ENCODE peak calls at places on chromosomes 2 and 18, in five cellular contexts. Q is adrenal gland, W is A549, G is ovary, Y is Peyer's patch. R is an unnamed sample.

GRCh38 chr2:47657886-47658577 is 124.9 kb upstream of the MSH6 start:
- DNase-seq in Q (no peak), W (no peak), G (no peak), Y (no peak), R (no peak)

GRCh38 chr2:239201531-239201876 is 199.3 kb downstream of the HDAC4 start:
- DNase-seq in Q (peak; percentile 78), W (no peak), G (peak; percentile 66), Y (no peak), R (peak; percentile 57)

GRCh38 chr2:27485496-27485895 is 4.0 kb downstream of the IFT172 start:
- DNase-seq in Q (no peak), W (no peak), G (no peak), Y (no peak), R (no peak)

GRCh38 chr2:224982910-224983688 is 59.2 kb downstream of the DOCK10 start:
- DNase-seq in Q (no peak), W (no peak), G (no peak), Y (no peak), R (no peak)

GRCh38 chr2:102764083-102764482 is 2.3 kb downstream of the TMEM182 start:
- DNase-seq in Q (no peak), W (no peak), G (no peak), Y (no peak), R (no peak)

GRCh38 chr2:28357948-28358667 is 34.5 kb upstream of the FOSL2 start:
- DNase-seq in Q (no peak), W (no peak), G (no peak), Y (no peak), R (no peak)

GRCh38 chr2:45833968-45834344 is 182.5 kb downstream of the PRKCE start:
- DNase-seq in Q (no peak), W (no peak), G (no peak), Y (no peak), R (no peak)

GRCh38 chr2:65366595-65367125 is 65.7 kb downstream of the SPRED2 start:
- DNase-seq in Q (peak; percentile 35), W (peak; percentile 93), G (no peak), Y (no peak), R (no peak)

GRCh38 chr2:241126771-241127202 is 22.5 kb downstream of the PASK start:
- DNase-seq in Q (peak; percentile 5), W (no peak), G (no peak), Y (peak; percentile 43), R (no peak)

DNA sequence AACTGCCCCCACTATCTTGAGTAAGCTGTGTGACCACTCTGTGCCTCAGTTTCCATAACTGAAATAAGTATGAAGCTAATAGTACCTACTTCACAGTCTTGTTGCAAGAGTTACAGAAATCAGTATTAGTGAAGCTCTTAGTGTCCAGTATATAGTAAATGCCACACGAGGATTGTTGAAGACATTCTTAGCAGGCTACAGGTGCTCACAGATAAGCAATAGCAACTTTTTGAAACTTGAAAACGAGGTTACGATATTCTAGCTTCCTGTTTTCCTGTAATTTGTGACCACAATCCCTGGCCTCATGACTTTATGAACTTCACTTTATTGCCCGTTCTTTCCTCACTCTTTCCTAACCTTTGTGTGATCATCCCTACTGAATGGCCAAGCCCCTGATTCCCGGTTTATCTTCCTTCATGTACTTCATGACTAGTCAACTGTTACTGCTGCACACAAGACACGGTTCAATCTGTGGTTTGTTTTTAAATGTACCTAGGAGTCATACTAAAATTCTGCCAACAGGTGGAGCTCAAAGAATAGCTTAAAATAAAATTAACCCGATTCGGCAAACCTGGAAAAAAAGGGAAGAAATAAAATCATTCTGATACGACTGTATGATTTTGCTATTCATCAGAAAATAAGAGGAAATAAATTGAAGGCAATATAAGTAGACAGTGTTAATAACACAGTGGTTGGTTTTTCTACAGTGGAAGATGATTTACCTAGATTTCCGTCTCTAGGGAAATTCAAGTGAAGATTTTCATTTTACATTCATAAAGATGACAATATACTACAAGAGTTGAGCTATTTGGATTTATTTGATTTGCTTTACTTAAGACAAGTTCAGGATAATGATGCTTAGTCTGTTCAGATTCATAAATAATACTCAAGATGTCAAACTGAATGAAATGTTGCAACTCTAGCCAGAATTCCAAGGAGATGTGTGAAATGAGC is 38.1 kb upstream of the STAT1 start:
- DNase-seq in Q (no peak), W (peak; percentile 72), G (no peak), Y (no peak), R (peak; percentile 57)
- TF ChIP-seq CTCF in Q (peak; percentile 75), W (peak; percentile 86), G (peak; percentile 40), Y (peak; percentile 68), R (peak; percentile 37)

DNA sequence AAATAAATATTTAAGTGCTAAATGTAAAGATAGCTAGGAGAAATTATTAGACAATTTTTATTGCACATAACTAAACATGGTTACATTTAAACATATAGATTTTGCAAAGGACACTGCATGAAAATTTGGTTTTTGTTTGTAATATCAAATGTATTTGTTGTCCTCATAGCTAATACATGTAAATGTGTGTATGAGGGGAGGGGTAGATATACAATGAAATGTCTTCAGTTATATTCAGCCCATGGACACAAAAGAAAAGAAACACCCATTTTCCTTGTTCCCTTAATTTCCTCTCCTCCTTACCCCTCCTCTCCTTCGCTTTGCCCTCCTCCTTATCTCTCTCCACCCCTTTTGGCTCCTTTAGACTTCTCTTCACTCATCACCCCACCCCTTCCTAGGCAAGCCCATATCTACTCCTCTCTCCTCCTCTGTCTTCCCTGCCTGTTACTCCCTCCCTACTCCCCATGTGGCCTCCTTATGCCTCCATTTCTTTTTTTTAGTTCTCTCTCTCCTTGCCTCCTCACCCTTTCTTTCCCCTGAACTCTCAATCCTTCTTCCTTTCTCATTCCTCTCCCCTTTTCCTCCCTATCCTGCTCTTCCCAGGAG is 1.4 kb downstream of the COL3A1 start:
- DNase-seq in Q (peak; percentile 51), W (no peak), G (peak; percentile 46), Y (no peak), R (peak; percentile 75)
- TF ChIP-seq POLR2A in Q (no peak), W (no peak), G (peak; percentile 36), Y (no peak), R (peak; percentile 68)

GRCh38 chr18:77053616-77054287 is 78.8 kb downstream of the MBP start:
- DNase-seq in Q (no peak), W (no peak), G (no peak), Y (no peak), R (no peak)

GRCh38 chr18:77056399-77057015 is 76.1 kb downstream of the MBP start:
- DNase-seq in Q (no peak), W (no peak), G (peak; percentile 46), Y (peak; percentile 74), R (no peak)

GRCh38 chr18:77054288-77054605 is 78.3 kb downstream of the MBP start:
- DNase-seq in Q (no peak), W (no peak), G (no peak), Y (no peak), R (no peak)

GRCh38 chr18:77055429-77056310 is 76.9 kb downstream of the MBP start:
- DNase-seq in Q (no peak), W (no peak), G (peak; percentile 49), Y (no peak), R (no peak)

GRCh38 chr18:77054606-77055428 is 77.8 kb downstream of the MBP start:
- DNase-seq in Q (peak; percentile 85), W (peak; percentile 82), G (peak; percentile 81), Y (peak; percentile 82), R (peak; percentile 73)
- TF ChIP-seq CTCF in Q (peak; percentile 62), W (peak; percentile 57), G (peak; percentile 80), Y (peak; percentile 61), R (peak; percentile 66)

GRCh38 chr2:73089270-73090030 is 17.9 kb upstream of the SFXN5 start:
- DNase-seq in Q (peak; percentile 71), W (peak; percentile 83), G (no peak), Y (no peak), R (no peak)
- TF ChIP-seq POLR2A in Q (no peak), W (no peak), G (no peak), Y (no peak), R (no peak)

GRCh38 chr2:126932966-126933555 is 34.4 kb downstream of the TEX51 start:
- DNase-seq in Q (no peak), W (no peak), G (no peak), Y (no peak), R (no peak)
- TF ChIP-seq CTCF in Q (no peak), W (no peak), G (no peak), Y (no peak), R (no peak)

GRCh38 chr2:121485039-121485438 is 45.6 kb upstream of the RNU4ATAC start:
- DNase-seq in Q (no peak), W (no peak), G (no peak), Y (no peak), R (no peak)
- TF ChIP-seq POLR2A in Q (no peak), W (no peak), G (no peak), Y (no peak), R (no peak)

DNA sequence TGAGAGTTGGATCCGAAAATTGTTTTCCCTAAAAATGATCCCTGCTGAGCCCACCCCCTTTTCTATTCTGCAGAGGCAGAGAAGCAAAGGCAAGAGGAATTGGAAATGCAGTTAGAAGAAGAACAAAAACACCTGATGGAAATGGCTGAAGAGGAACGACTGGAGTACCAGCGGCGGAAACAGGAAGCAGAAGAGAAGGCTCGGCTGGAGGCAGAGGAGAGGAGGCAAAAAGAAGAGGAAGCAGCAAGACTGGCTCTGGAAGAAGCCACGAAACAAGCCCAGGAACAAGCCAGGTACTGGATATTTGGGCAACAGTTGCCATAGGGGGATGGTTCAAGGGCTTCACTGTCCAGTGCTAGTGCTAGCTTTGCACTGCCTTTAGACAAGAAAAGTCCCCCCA is 41.7 kb downstream of the SUMO1 start:
- DNase-seq in Q (no peak), W (no peak), G (no peak), Y (no peak), R (no peak)
- TF ChIP-seq CTCF in Q (no peak), W (no peak), G (no peak), Y (no peak), R (no peak)

GRCh38 chr2:30147196-30147714 is 448 bp downstream of the YPEL5 start:
- DNase-seq in Q (no peak), W (no peak), G (no peak), Y (no peak), R (no peak)
- TF ChIP-seq POLR2A in Q (no peak), W (no peak), G (no peak), Y (no peak), R (no peak)

GRCh38 chr2:15588329-15588919 is 3.2 kb upstream of the DDX1 start:
- DNase-seq in Q (peak; percentile 39), W (peak; percentile 71), G (peak; percentile 41), Y (no peak), R (peak; percentile 16)
- TF ChIP-seq CTCF in Q (peak; percentile 57), W (peak; percentile 81), G (no peak), Y (peak; percentile 26), R (peak; percentile 27)